ENCODE peak calls at places on chromosomes 12 and 14, in ten cellular contexts. G is endothelial cell of umbilical vein, V is heart left ventricle, Q is stomach, W is IMR-90, B is right lobe of liver, T is A549, J is uterus, X is ovary, U is gastrocnemius medialis. I is an unnamed sample.

GRCh38 chr12:33586576-33586975 is 147.0 kb upstream of the SYT10 start:
- DNase-seq in Q (no peak), W (no peak), J (no peak), X (no peak), T (no peak), G (no peak), U (no peak), B (no peak), V (no peak), I (no peak)

GRCh38 chr12:12095016-12095415 is 24.3 kb downstream of the BCL2L14 start:
- DNase-seq in U (no peak), G (peak; percentile 72), W (peak; percentile 52), V (no peak), X (no peak), J (no peak), Q (no peak), B (no peak), T (no peak), I (no peak)

GRCh38 chr14:22164616-22165015 is 424.4 kb downstream of the DAD1 start:
- DNase-seq in G (peak; percentile 32), B (no peak), V (no peak), T (no peak), W (no peak), J (no peak), U (no peak), Q (no peak), X (no peak), I (no peak)

GRCh38 chr12:45298721-45299120 is 82.8 kb downstream of the ANO6 start:
- DNase-seq in B (no peak), U (no peak), J (no peak), W (no peak), G (no peak), Q (no peak), T (no peak), V (no peak), X (no peak), I (no peak)

GRCh38 chr12:66945189-66945817 is 266.4 kb upstream of the GRIP1 start:
- DNase-seq in U (no peak), B (no peak), X (no peak), V (no peak), Q (no peak), W (no peak), T (no peak), G (no peak), J (no peak), I (no peak)

GRCh38 chr12:49556391-49557186 is 11.4 kb downstream of the MCRS1 start:
- DNase-seq in Q (no peak), X (no peak), B (no peak), W (no peak), G (no peak), U (no peak), T (no peak), V (no peak), J (no peak), I (no peak)

GRCh38 chr14:82999802-83000201 is 1466.1 kb upstream of the SEL1L start:
- DNase-seq in W (peak; percentile 22), Q (no peak), X (no peak), T (no peak), J (no peak), U (no peak), V (no peak), B (no peak), G (no peak), I (no peak)

GRCh38 chr14:101736585-101736984 is 24.9 kb upstream of the PPP2R5C start:
- DNase-seq in T (no peak), J (no peak), W (no peak), B (no peak), U (no peak), V (no peak), G (no peak), X (no peak), Q (no peak), I (no peak)

GRCh38 chr12:53005215-53005985 is 856 bp upstream of the EIF4B start:
- DNase-seq in Q (no peak), B (peak; percentile 58), W (no peak), G (no peak), X (peak; percentile 60), U (peak; percentile 23), J (peak; percentile 23), V (peak; percentile 62), T (no peak), I (peak; percentile 74)

GRCh38 chr12:19648173-19648572 is 208.9 kb downstream of the AEBP2 start:
- DNase-seq in U (no peak), V (no peak), T (no peak), B (no peak), X (no peak), W (no peak), Q (no peak), J (no peak), G (peak; percentile 46), I (no peak)

GRCh38 chr12:118750666-118751065 is 230.7 kb upstream of the SRRM4 start:
- DNase-seq in T (no peak), Q (no peak), X (no peak), V (no peak), J (no peak), U (no peak), G (no peak), B (no peak), W (no peak), I (no peak)

GRCh38 chr14:57293851-57294837 is 25.4 kb downstream of the AP5M1 start:
- DNase-seq in B (no peak), J (no peak), U (no peak), Q (no peak), W (peak; percentile 35), T (no peak), X (no peak), V (no peak), G (peak; percentile 34), I (no peak)

GRCh38 chr14:62592877-62593276 is 452.4 kb downstream of the KCNH5 start:
- DNase-seq in V (no peak), B (no peak), U (no peak), G (no peak), W (peak; percentile 39), Q (no peak), X (no peak), J (no peak), T (no peak), I (no peak)

GRCh38 chr12:6766651-6767300 is 613 bp downstream of the PTMS start:
- DNase-seq in J (peak; percentile 84), B (peak; percentile 85), G (peak; percentile 76), U (peak; percentile 65), V (peak; percentile 91), T (peak; percentile 68), X (peak; percentile 88), W (peak; percentile 64), Q (peak; percentile 79), I (peak; percentile 74)
- TF ChIP-seq POLR2A in J (no peak), B (no peak), G (no peak), U (no peak), V (no peak), T (no peak), X (peak; percentile 49), W (no peak), Q (no peak), I (no peak)

GRCh38 chr14:105337966-105338365 is 23.4 kb downstream of the PACS2 start:
- DNase-seq in V (no peak), U (peak; percentile 75), B (peak; percentile 82), W (no peak), T (no peak), G (peak; percentile 37), J (no peak), X (peak; percentile 62), Q (peak; percentile 55), I (peak; percentile 78)

GRCh38 chr14:105337433-105337832 is 22.9 kb downstream of the PACS2 start:
- DNase-seq in V (no peak), X (no peak), G (no peak), Q (no peak), T (no peak), J (no peak), B (peak; percentile 21), W (no peak), U (no peak), I (no peak)

GRCh38 chr14:105334383-105335230 is 20.1 kb downstream of the PACS2 start:
- DNase-seq in W (no peak), J (no peak), X (no peak), Q (no peak), U (no peak), B (peak; percentile 53), V (peak; percentile 60), G (no peak), T (no peak), I (no peak)

GRCh38 chr14:105336477-105337287 is 22.1 kb downstream of the PACS2 start:
- DNase-seq in Q (no peak), J (no peak), W (no peak), U (no peak), G (no peak), B (peak; percentile 50), T (no peak), V (no peak), X (no peak), I (no peak)

DNA sequence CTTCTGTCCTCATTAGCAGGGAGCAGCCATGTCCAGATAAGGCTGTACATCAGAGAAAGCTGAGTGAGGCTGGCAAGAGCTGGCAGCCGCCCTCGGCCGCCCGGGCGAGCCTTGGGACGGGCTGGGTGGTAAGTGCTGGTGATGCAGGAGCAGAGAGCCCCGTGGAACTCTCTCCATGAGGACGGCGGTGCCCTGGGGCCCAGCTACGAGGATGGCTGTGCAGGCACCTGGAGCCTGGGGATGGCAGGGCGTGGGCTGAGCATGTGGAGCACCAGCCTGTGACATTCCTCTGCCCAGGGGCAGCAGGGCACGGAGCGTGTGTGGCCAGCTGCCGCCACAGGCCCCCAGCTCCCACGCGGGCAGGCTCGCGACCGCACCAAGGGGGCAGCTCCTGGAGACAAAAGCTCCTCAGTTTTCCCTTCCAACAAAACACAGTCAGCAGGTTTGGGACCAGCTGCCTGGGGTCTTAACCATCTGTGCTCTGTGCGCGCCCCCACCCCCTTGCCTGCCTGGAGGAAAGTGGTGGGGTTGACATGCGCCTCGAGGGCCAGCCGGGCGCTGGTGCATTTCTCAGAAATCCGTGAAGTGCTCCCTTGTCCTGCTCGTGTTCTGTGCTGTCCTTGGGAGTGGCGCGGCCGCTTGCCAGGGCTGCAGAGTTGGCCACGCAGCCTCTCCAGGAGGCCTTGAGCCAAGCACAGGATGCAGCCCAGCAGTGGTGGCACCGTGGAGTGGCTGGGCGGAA is 21.4 kb downstream of the PACS2 start:
- DNase-seq in G (no peak), J (no peak), U (peak; percentile 79), W (no peak), T (no peak), V (peak; percentile 84), B (peak; percentile 64), Q (no peak), X (no peak), I (peak; percentile 84)
- H3K27ac ChIP-seq in G (no peak overlapping the region), J (no peak overlapping the region), U (no peak overlapping the region), W (no peak overlapping the region), T (no peak overlapping the region), V (peak overlapping the region; percentile 88), B (no peak overlapping the region), Q (no peak overlapping the region), X (no peak overlapping the region), I (peak overlapping the region; percentile 79)

GRCh38 chr12:26659930-26660329 is 173.1 kb downstream of the ITPR2 start:
- DNase-seq in J (no peak), Q (no peak), X (no peak), W (no peak), T (no peak), B (no peak), V (no peak), U (no peak), G (no peak), I (no peak)
- H3K4me1 ChIP-seq in J (no peaks in the 10 kb centered on the region), Q (peaks cover 5% of the 10 kb centered on the region), X (peaks cover 1% of the 10 kb centered on the region), W (no peaks in the 10 kb centered on the region), T (no peaks in the 10 kb centered on the region), B (no peaks in the 10 kb centered on the region), V (no peaks in the 10 kb centered on the region), U (no peaks in the 10 kb centered on the region), G (no peaks in the 10 kb centered on the region), I (no peaks in the 10 kb centered on the region)

DNA sequence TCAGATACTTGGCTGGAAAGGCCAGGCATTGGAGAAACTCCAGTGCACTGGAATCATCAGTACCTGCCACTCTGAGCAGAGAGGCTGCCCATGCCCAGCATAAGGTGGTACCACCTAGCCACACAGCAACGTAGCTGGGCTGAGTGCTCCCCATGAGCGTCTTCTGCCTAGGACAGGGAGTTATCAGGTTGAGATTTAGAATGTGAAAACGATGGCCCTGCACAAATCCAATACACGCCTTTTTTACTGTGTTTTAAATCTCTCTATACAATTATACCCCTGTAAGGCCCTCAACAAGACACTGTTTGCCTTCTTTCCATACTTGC is 66.7 kb upstream of the PTGR2 start:
- DNase-seq in G (no peak), V (no peak), U (no peak), B (no peak), J (no peak), W (no peak), Q (no peak), T (no peak), X (no peak), I (no peak)
- TF ChIP-seq POLR2A in G (no peak), V (no peak), U (no peak), B (no peak), J (no peak), W (no peak), Q (no peak), T (no peak), X (no peak), I (no peak)